ENCODE peak calls at places on chromosomes 7 and 10, in seven cellular contexts. One of them, this sample, is unnamed.
A peak's percentile ranks its signal among the peaks of the same experiment; 100 is the strongest.

GRCh38 chr10:43576580-43576979 is 2.2 kb upstream of the ZNF239 start:
- DNase-seq in foreskin keratinocyte: no peak
- DNase-seq in epithelial cell of prostate: no peak
- DNase-seq in naive thymus-derived CD4-positive, alpha-beta T cell: no peak
- DNase-seq in iPS DF 6.9: no peak
- DNase-seq in neural progenitor cell: no peak
- DNase-seq in IMR-90: no peak
- DNase-seq in this sample: no peak

GRCh38 chr7:44367475-44368030 is 42.2 kb upstream of the CAMK2B start:
- DNase-seq in neural progenitor cell: no peak
- DNase-seq in IMR-90: no peak
- DNase-seq in epithelial cell of prostate: no peak
- DNase-seq in iPS DF 6.9: no peak
- DNase-seq in foreskin keratinocyte: no peak
- DNase-seq in naive thymus-derived CD4-positive, alpha-beta T cell: no peak
- DNase-seq in this sample: no peak

GRCh38 chr7:3649678-3650445 is 348.8 kb downstream of the SDK1 start:
- DNase-seq in iPS DF 6.9: no peak
- DNase-seq in epithelial cell of prostate: no peak
- DNase-seq in foreskin keratinocyte: no peak
- DNase-seq in naive thymus-derived CD4-positive, alpha-beta T cell: no peak
- DNase-seq in IMR-90: peak; percentile 21
- DNase-seq in neural progenitor cell: no peak
- DNase-seq in this sample: no peak

GRCh38 chr10:105149371-105149871 is 508.3 kb downstream of the SORCS3 start:
- DNase-seq in neural progenitor cell: no peak
- DNase-seq in IMR-90: no peak
- DNase-seq in foreskin keratinocyte: peak; percentile 56
- DNase-seq in epithelial cell of prostate: peak; percentile 26
- DNase-seq in naive thymus-derived CD4-positive, alpha-beta T cell: no peak
- DNase-seq in iPS DF 6.9: no peak
- DNase-seq in this sample: peak; percentile 7

GRCh38 chr7:125383324-125383723 is 453.7 kb upstream of the POT1 start:
- DNase-seq in epithelial cell of prostate: no peak
- DNase-seq in IMR-90: no peak
- DNase-seq in neural progenitor cell: no peak
- DNase-seq in naive thymus-derived CD4-positive, alpha-beta T cell: no peak
- DNase-seq in iPS DF 6.9: no peak
- DNase-seq in foreskin keratinocyte: peak; percentile 3
- DNase-seq in this sample: peak; percentile 2

GRCh38 chr7:79820387-79820786 is 314.2 kb upstream of the GNAI1 start:
- DNase-seq in epithelial cell of prostate: no peak
- DNase-seq in neural progenitor cell: peak; percentile 43
- DNase-seq in iPS DF 6.9: no peak
- DNase-seq in foreskin keratinocyte: peak; percentile 17
- DNase-seq in naive thymus-derived CD4-positive, alpha-beta T cell: no peak
- DNase-seq in IMR-90: peak; percentile 85
- DNase-seq in this sample: peak; percentile 10

GRCh38 chr7:24192701-24193100 is 91.3 kb upstream of the NPY start:
- DNase-seq in foreskin keratinocyte: no peak
- DNase-seq in neural progenitor cell: no peak
- DNase-seq in naive thymus-derived CD4-positive, alpha-beta T cell: no peak
- DNase-seq in IMR-90: no peak
- DNase-seq in epithelial cell of prostate: no peak
- DNase-seq in iPS DF 6.9: no peak
- DNase-seq in this sample: no peak

GRCh38 chr7:140084972-140085371 is 22.2 kb upstream of the PARP12 start:
- DNase-seq in iPS DF 6.9: no peak
- DNase-seq in naive thymus-derived CD4-positive, alpha-beta T cell: no peak
- DNase-seq in epithelial cell of prostate: no peak
- DNase-seq in foreskin keratinocyte: no peak
- DNase-seq in neural progenitor cell: no peak
- DNase-seq in IMR-90: no peak
- DNase-seq in this sample: no peak

GRCh38 chr10:116879817-116880216 is 30.5 kb downstream of the ENO4 start:
- DNase-seq in foreskin keratinocyte: no peak
- DNase-seq in naive thymus-derived CD4-positive, alpha-beta T cell: no peak
- DNase-seq in epithelial cell of prostate: no peak
- DNase-seq in neural progenitor cell: peak; percentile 81
- DNase-seq in IMR-90: no peak
- DNase-seq in iPS DF 6.9: no peak
- DNase-seq in this sample: no peak

GRCh38 chr10:98402513-98402912 is 12.5 kb downstream of the PYROXD2 start:
- DNase-seq in neural progenitor cell: no peak
- DNase-seq in epithelial cell of prostate: no peak
- DNase-seq in iPS DF 6.9: no peak
- DNase-seq in IMR-90: no peak
- DNase-seq in naive thymus-derived CD4-positive, alpha-beta T cell: no peak
- DNase-seq in foreskin keratinocyte: no peak
- DNase-seq in this sample: no peak

GRCh38 chr7:152886579-152887117 is 127.1 kb downstream of the ACTR3B start:
- DNase-seq in naive thymus-derived CD4-positive, alpha-beta T cell: no peak
- DNase-seq in iPS DF 6.9: no peak
- DNase-seq in epithelial cell of prostate: no peak
- DNase-seq in neural progenitor cell: no peak
- DNase-seq in IMR-90: no peak
- DNase-seq in foreskin keratinocyte: no peak
- DNase-seq in this sample: no peak

GRCh38 chr10:34769941-34770340 is 45.2 kb downstream of the PARD3 start:
- DNase-seq in epithelial cell of prostate: no peak
- DNase-seq in neural progenitor cell: no peak
- DNase-seq in IMR-90: no peak
- DNase-seq in foreskin keratinocyte: no peak
- DNase-seq in naive thymus-derived CD4-positive, alpha-beta T cell: no peak
- DNase-seq in iPS DF 6.9: no peak
- DNase-seq in this sample: no peak

GRCh38 chr7:64946772-64947171 is 43.7 kb downstream of the ZNF273 start:
- DNase-seq in IMR-90: peak; percentile 1
- DNase-seq in epithelial cell of prostate: no peak
- DNase-seq in foreskin keratinocyte: no peak
- DNase-seq in neural progenitor cell: peak; percentile 53
- DNase-seq in iPS DF 6.9: no peak
- DNase-seq in naive thymus-derived CD4-positive, alpha-beta T cell: no peak
- DNase-seq in this sample: no peak

GRCh38 chr10:93854985-93855384 is 38.8 kb upstream of the SLC35G1 start:
- DNase-seq in iPS DF 6.9: no peak
- DNase-seq in neural progenitor cell: no peak
- DNase-seq in epithelial cell of prostate: no peak
- DNase-seq in foreskin keratinocyte: no peak
- DNase-seq in IMR-90: no peak
- DNase-seq in naive thymus-derived CD4-positive, alpha-beta T cell: no peak
- DNase-seq in this sample: no peak

GRCh38 chr7:45027774-45028114 is 27.7 kb downstream of the CCM2 start:
- DNase-seq in epithelial cell of prostate: no peak
- DNase-seq in naive thymus-derived CD4-positive, alpha-beta T cell: no peak
- DNase-seq in IMR-90: no peak
- DNase-seq in iPS DF 6.9: no peak
- DNase-seq in foreskin keratinocyte: no peak
- DNase-seq in neural progenitor cell: no peak
- DNase-seq in this sample: no peak

GRCh38 chr10:132415956-132416355 is 19.0 kb downstream of the PWWP2B start:
- DNase-seq in IMR-90: no peak
- DNase-seq in foreskin keratinocyte: no peak
- DNase-seq in naive thymus-derived CD4-positive, alpha-beta T cell: no peak
- DNase-seq in iPS DF 6.9: no peak
- DNase-seq in neural progenitor cell: no peak
- DNase-seq in epithelial cell of prostate: no peak
- DNase-seq in this sample: no peak

GRCh38 chr7:105989686-105990085 is 26.6 kb downstream of the CDHR3 start:
- DNase-seq in IMR-90: no peak
- DNase-seq in epithelial cell of prostate: no peak
- DNase-seq in neural progenitor cell: no peak
- DNase-seq in iPS DF 6.9: no peak
- DNase-seq in naive thymus-derived CD4-positive, alpha-beta T cell: no peak
- DNase-seq in foreskin keratinocyte: no peak
- DNase-seq in this sample: no peak

GRCh38 chr7:137931823-137932222 is 70.1 kb downstream of the CREB3L2 start:
- DNase-seq in neural progenitor cell: no peak
- DNase-seq in iPS DF 6.9: no peak
- DNase-seq in foreskin keratinocyte: no peak
- DNase-seq in naive thymus-derived CD4-positive, alpha-beta T cell: no peak
- DNase-seq in IMR-90: no peak
- DNase-seq in epithelial cell of prostate: no peak
- DNase-seq in this sample: no peak
- H3K27ac ChIP-seq in neural progenitor cell: no peak overlapping the region
- H3K27ac ChIP-seq in iPS DF 6.9: no peak overlapping the region
- H3K27ac ChIP-seq in foreskin keratinocyte: peak overlapping the region; percentile 44
- H3K27ac ChIP-seq in naive thymus-derived CD4-positive, alpha-beta T cell: no peak overlapping the region
- H3K27ac ChIP-seq in IMR-90: no peak overlapping the region
- H3K27ac ChIP-seq in epithelial cell of prostate: peak overlapping the region; percentile 86
- H3K27ac ChIP-seq in this sample: no peak overlapping the region

GRCh38 chr7:30750574-30751256 is 1.2 kb upstream of the INMT start:
- DNase-seq in IMR-90: peak; percentile 92
- DNase-seq in naive thymus-derived CD4-positive, alpha-beta T cell: no peak
- DNase-seq in neural progenitor cell: no peak
- DNase-seq in foreskin keratinocyte: no peak
- DNase-seq in iPS DF 6.9: no peak
- DNase-seq in epithelial cell of prostate: no peak
- DNase-seq in this sample: no peak
- H3K27ac ChIP-seq in IMR-90: peak overlapping the region; percentile 93
- H3K27ac ChIP-seq in naive thymus-derived CD4-positive, alpha-beta T cell: no peak overlapping the region
- H3K27ac ChIP-seq in neural progenitor cell: no peak overlapping the region
- H3K27ac ChIP-seq in foreskin keratinocyte: no peak overlapping the region
- H3K27ac ChIP-seq in iPS DF 6.9: no peak overlapping the region
- H3K27ac ChIP-seq in epithelial cell of prostate: no peak overlapping the region
- H3K27ac ChIP-seq in this sample: no peak overlapping the region

GRCh38 chr10:112484399-112484798 is 37.4 kb downstream of the VTI1A start:
- DNase-seq in foreskin keratinocyte: no peak
- DNase-seq in IMR-90: no peak
- DNase-seq in iPS DF 6.9: no peak
- DNase-seq in naive thymus-derived CD4-positive, alpha-beta T cell: no peak
- DNase-seq in neural progenitor cell: no peak
- DNase-seq in epithelial cell of prostate: no peak
- DNase-seq in this sample: no peak
- H3K27ac ChIP-seq in foreskin keratinocyte: no peak overlapping the region
- H3K27ac ChIP-seq in IMR-90: no peak overlapping the region
- H3K27ac ChIP-seq in iPS DF 6.9: no peak overlapping the region
- H3K27ac ChIP-seq in naive thymus-derived CD4-positive, alpha-beta T cell: no peak overlapping the region
- H3K27ac ChIP-seq in neural progenitor cell: no peak overlapping the region
- H3K27ac ChIP-seq in epithelial cell of prostate: no peak overlapping the region
- H3K27ac ChIP-seq in this sample: no peak overlapping the region

GRCh38 chr7:25731035-25731880 is 420.7 kb upstream of the NFE2L3 start:
- DNase-seq in epithelial cell of prostate: no peak
- DNase-seq in iPS DF 6.9: no peak
- DNase-seq in foreskin keratinocyte: no peak
- DNase-seq in naive thymus-derived CD4-positive, alpha-beta T cell: no peak
- DNase-seq in IMR-90: no peak
- DNase-seq in neural progenitor cell: no peak
- DNase-seq in this sample: no peak

GRCh38 chr7:25732771-25733217 is 419.2 kb upstream of the NFE2L3 start:
- DNase-seq in neural progenitor cell: peak; percentile 37
- DNase-seq in foreskin keratinocyte: no peak
- DNase-seq in IMR-90: no peak
- DNase-seq in iPS DF 6.9: peak; percentile 55
- DNase-seq in naive thymus-derived CD4-positive, alpha-beta T cell: no peak
- DNase-seq in epithelial cell of prostate: no peak
- DNase-seq in this sample: no peak

GRCh38 chr7:25727876-25728275 is 424.1 kb upstream of the NFE2L3 start:
- DNase-seq in iPS DF 6.9: no peak
- DNase-seq in epithelial cell of prostate: no peak
- DNase-seq in naive thymus-derived CD4-positive, alpha-beta T cell: no peak
- DNase-seq in foreskin keratinocyte: no peak
- DNase-seq in neural progenitor cell: no peak
- DNase-seq in IMR-90: no peak
- DNase-seq in this sample: no peak

GRCh38 chr7:25735674-25736242 is 416.2 kb upstream of the NFE2L3 start:
- DNase-seq in epithelial cell of prostate: no peak
- DNase-seq in neural progenitor cell: no peak
- DNase-seq in IMR-90: no peak
- DNase-seq in naive thymus-derived CD4-positive, alpha-beta T cell: no peak
- DNase-seq in foreskin keratinocyte: no peak
- DNase-seq in iPS DF 6.9: no peak
- DNase-seq in this sample: no peak

DNA sequence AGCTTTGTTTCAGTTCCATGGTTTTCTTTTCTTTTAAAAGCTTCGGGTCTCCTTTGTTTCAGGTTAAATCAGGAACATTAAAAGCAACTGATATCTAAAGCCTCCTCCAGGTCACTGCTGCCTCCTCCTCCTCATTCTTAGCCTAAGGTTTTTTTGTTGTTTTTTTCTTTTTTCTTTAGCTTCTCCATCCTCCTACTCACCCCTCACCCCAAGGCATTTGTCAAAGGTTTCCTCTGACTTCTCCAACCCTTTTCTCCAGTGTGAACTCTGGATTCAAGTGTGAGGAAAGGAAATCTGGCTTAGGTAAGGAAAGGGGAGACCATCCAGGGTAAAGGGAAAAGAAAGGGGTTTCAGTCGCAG is 420.1 kb upstream of the NFE2L3 start:
- DNase-seq in foreskin keratinocyte: no peak
- DNase-seq in epithelial cell of prostate: no peak
- DNase-seq in naive thymus-derived CD4-positive, alpha-beta T cell: no peak
- DNase-seq in IMR-90: no peak
- DNase-seq in neural progenitor cell: no peak
- DNase-seq in iPS DF 6.9: no peak
- DNase-seq in this sample: no peak
- H3K27ac ChIP-seq in foreskin keratinocyte: no peak overlapping the region
- H3K27ac ChIP-seq in epithelial cell of prostate: no peak overlapping the region
- H3K27ac ChIP-seq in naive thymus-derived CD4-positive, alpha-beta T cell: no peak overlapping the region
- H3K27ac ChIP-seq in IMR-90: peak overlapping the region; percentile 84
- H3K27ac ChIP-seq in neural progenitor cell: no peak overlapping the region
- H3K27ac ChIP-seq in iPS DF 6.9: no peak overlapping the region
- H3K27ac ChIP-seq in this sample: no peak overlapping the region

GRCh38 chr7:40698921-40699260 is 564.1 kb downstream of the SUGCT start:
- DNase-seq in epithelial cell of prostate: no peak
- DNase-seq in neural progenitor cell: no peak
- DNase-seq in naive thymus-derived CD4-positive, alpha-beta T cell: no peak
- DNase-seq in IMR-90: no peak
- DNase-seq in iPS DF 6.9: no peak
- DNase-seq in foreskin keratinocyte: no peak
- DNase-seq in this sample: no peak

GRCh38 chr7:40700653-40701475 is 566.1 kb downstream of the SUGCT start:
- DNase-seq in neural progenitor cell: no peak
- DNase-seq in epithelial cell of prostate: no peak
- DNase-seq in foreskin keratinocyte: no peak
- DNase-seq in IMR-90: peak; percentile 23
- DNase-seq in naive thymus-derived CD4-positive, alpha-beta T cell: no peak
- DNase-seq in iPS DF 6.9: peak; percentile 13
- DNase-seq in this sample: no peak

GRCh38 chr7:40694991-40695390 is 560.2 kb downstream of the SUGCT start:
- DNase-seq in IMR-90: no peak
- DNase-seq in epithelial cell of prostate: no peak
- DNase-seq in iPS DF 6.9: no peak
- DNase-seq in foreskin keratinocyte: no peak
- DNase-seq in neural progenitor cell: no peak
- DNase-seq in naive thymus-derived CD4-positive, alpha-beta T cell: no peak
- DNase-seq in this sample: no peak

GRCh38 chr7:40697653-40698052 is 562.8 kb downstream of the SUGCT start:
- DNase-seq in naive thymus-derived CD4-positive, alpha-beta T cell: no peak
- DNase-seq in IMR-90: no peak
- DNase-seq in epithelial cell of prostate: no peak
- DNase-seq in iPS DF 6.9: no peak
- DNase-seq in foreskin keratinocyte: peak; percentile 22
- DNase-seq in neural progenitor cell: no peak
- DNase-seq in this sample: no peak

GRCh38 chr7:40698214-40698920 is 563.6 kb downstream of the SUGCT start:
- DNase-seq in neural progenitor cell: no peak
- DNase-seq in epithelial cell of prostate: no peak
- DNase-seq in iPS DF 6.9: no peak
- DNase-seq in naive thymus-derived CD4-positive, alpha-beta T cell: no peak
- DNase-seq in foreskin keratinocyte: peak; percentile 42
- DNase-seq in IMR-90: peak; percentile 31
- DNase-seq in this sample: no peak
- H3K27ac ChIP-seq in neural progenitor cell: no peak overlapping the region
- H3K27ac ChIP-seq in epithelial cell of prostate: no peak overlapping the region
- H3K27ac ChIP-seq in iPS DF 6.9: no peak overlapping the region
- H3K27ac ChIP-seq in naive thymus-derived CD4-positive, alpha-beta T cell: no peak overlapping the region
- H3K27ac ChIP-seq in foreskin keratinocyte: no peak overlapping the region
- H3K27ac ChIP-seq in IMR-90: no peak overlapping the region
- H3K27ac ChIP-seq in this sample: no peak overlapping the region

GRCh38 chr10:10657139-10657760 is 360.4 kb upstream of the CELF2 start:
- DNase-seq in epithelial cell of prostate: no peak
- DNase-seq in iPS DF 6.9: no peak
- DNase-seq in neural progenitor cell: no peak
- DNase-seq in IMR-90: peak; percentile 13
- DNase-seq in foreskin keratinocyte: no peak
- DNase-seq in naive thymus-derived CD4-positive, alpha-beta T cell: no peak
- DNase-seq in this sample: no peak
- H3K27ac ChIP-seq in epithelial cell of prostate: no peak overlapping the region
- H3K27ac ChIP-seq in iPS DF 6.9: no peak overlapping the region
- H3K27ac ChIP-seq in neural progenitor cell: no peak overlapping the region
- H3K27ac ChIP-seq in IMR-90: no peak overlapping the region
- H3K27ac ChIP-seq in foreskin keratinocyte: no peak overlapping the region
- H3K27ac ChIP-seq in naive thymus-derived CD4-positive, alpha-beta T cell: no peak overlapping the region
- H3K27ac ChIP-seq in this sample: no peak overlapping the region